ENCODE peak calls at places on chromosomes 7 and 10, in ten cellular contexts. A, Y, J, K, B, R, T, N, S and G are unnamed samples.

GRCh38 chr7:152382244-152382643 is 53.6 kb downstream of the KMT2C start:
- DNase-seq in R (no peak), T (no peak), Y (no peak), A (no peak), K (no peak), S (no peak), N (no peak), B (no peak), J (no peak), G (no peak)

GRCh38 chr10:6314620-6315205 is 112.0 kb downstream of the PFKFB3 start:
- DNase-seq in J (no peak), N (no peak), B (no peak), K (no peak), R (no peak), S (no peak), A (no peak), Y (no peak), T (peak), G (no peak)

GRCh38 chr10:12063483-12063818 is 5.3 kb upstream of the DHTKD1 start:
- DNase-seq in N (no peak), B (no peak), R (no peak), S (no peak), T (no peak), Y (no peak), J (no peak), K (no peak), A (no peak), G (peak)

GRCh38 chr7:92625617-92626016 is 35.4 kb upstream of the FAM133B start:
- DNase-seq in K (no peak), A (no peak), T (no peak), Y (peak), R (no peak), B (no peak), S (peak), N (no peak), J (no peak), G (no peak)

GRCh38 chr10:70889291-70889690 is 926 bp upstream of the PCBD1 start:
- DNase-seq in S (no peak), K (peak), Y (no peak), R (no peak), T (no peak), J (no peak), A (no peak), B (no peak), N (no peak), G (no peak)

GRCh38 chr10:101601541-101601940 is 13.4 kb downstream of the DPCD start:
- DNase-seq in J (no peak), B (no peak), N (no peak), T (no peak), Y (no peak), S (no peak), K (no peak), A (no peak), R (no peak), G (no peak)

GRCh38 chr7:86914468-86915054 is 144.9 kb downstream of the ELAPOR2 start:
- DNase-seq in B (peak), N (peak), A (no peak), T (no peak), S (peak), Y (peak), J (no peak), R (no peak), K (peak), G (peak)

GRCh38 chr10:51896849-51897248 is 197.5 kb upstream of the CSTF2T start:
- DNase-seq in B (no peak), J (no peak), S (peak), N (no peak), R (no peak), K (peak), A (no peak), T (no peak), Y (peak), G (no peak)

GRCh38 chr7:55362927-55363326 is 2.2 kb upstream of the LANCL2 start:
- DNase-seq in S (no peak), R (no peak), J (no peak), N (no peak), B (no peak), A (no peak), T (no peak), Y (no peak), K (no peak), G (no peak)

GRCh38 chr10:79320785-79321493 is 26.3 kb upstream of the PPIF start:
- DNase-seq in R (no peak), S (peak), K (peak), N (no peak), Y (peak), B (no peak), J (no peak), A (no peak), T (peak), G (no peak)

GRCh38 chr7:1290262-1291039 is 57.8 kb downstream of the UNCX start:
- DNase-seq in S (peak), J (peak), A (no peak), K (peak), N (peak), B (no peak), Y (no peak), R (no peak), T (no peak), G (no peak)

GRCh38 chr10:9825491-9826018 is 1192.1 kb upstream of the CELF2 start:
- DNase-seq in K (no peak), J (no peak), R (no peak), Y (peak), A (no peak), B (no peak), S (no peak), T (no peak), N (no peak), G (no peak)

GRCh38 chr10:14261341-14261740 is 69.4 kb downstream of the FRMD4A start:
- DNase-seq in B (no peak), T (no peak), N (no peak), K (no peak), Y (no peak), S (no peak), R (no peak), J (no peak), A (no peak), G (no peak)

GRCh38 chr7:96120856-96121255 is 201.0 kb downstream of the SLC25A13 start:
- DNase-seq in J (no peak), K (peak), A (no peak), R (no peak), N (no peak), S (peak), Y (no peak), B (no peak), T (no peak), G (no peak)

GRCh38 chr10:89346264-89346971 is 18.6 kb downstream of the IFIT3 start:
- DNase-seq in J (no peak), B (peak), R (no peak), N (peak), T (no peak), Y (peak), S (peak), A (no peak), K (peak), G (no peak)

DNA sequence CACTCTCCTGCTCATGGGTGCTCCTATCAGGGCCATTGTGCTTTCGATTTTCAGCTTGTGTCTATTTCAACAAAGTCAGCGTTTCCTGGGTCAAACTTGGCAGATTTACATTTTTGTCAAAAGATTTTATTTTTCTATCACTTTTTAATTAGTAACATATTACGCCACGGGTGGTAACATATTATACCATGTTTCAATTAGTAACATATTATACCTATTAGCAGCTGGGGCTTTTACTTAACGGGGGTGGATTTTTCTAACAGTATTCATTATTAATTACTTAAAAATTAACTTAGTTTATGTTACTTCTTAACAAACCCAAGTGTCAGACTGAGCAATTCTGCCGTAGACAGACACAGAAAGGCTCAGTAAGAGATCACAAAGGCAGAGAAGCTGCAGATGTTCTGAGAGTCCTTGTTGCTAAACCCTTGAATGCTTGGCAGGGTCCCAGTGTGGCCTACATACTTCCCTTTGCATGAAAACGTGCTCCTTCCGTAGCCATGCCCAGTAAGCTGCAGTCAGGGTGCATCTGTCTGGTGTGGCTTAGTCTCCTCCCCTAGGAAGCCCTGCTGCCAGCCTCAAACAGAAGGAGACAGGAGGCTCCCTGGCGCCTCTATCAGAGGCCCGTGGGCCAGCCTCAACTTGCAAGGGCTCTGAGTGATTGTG is 263.1 kb upstream of the CXCL12 start:
- DNase-seq in B (no peak), A (no peak), R (no peak), T (no peak), J (no peak), K (peak), S (peak), N (no peak), Y (peak), G (peak)
- H2AFZ ChIP-seq in B (no peak), A (peak), R (no peak), T (no peak), J (no peak), K (no peak), S (peak), N (peak), Y (peak), G (no peak)

DNA sequence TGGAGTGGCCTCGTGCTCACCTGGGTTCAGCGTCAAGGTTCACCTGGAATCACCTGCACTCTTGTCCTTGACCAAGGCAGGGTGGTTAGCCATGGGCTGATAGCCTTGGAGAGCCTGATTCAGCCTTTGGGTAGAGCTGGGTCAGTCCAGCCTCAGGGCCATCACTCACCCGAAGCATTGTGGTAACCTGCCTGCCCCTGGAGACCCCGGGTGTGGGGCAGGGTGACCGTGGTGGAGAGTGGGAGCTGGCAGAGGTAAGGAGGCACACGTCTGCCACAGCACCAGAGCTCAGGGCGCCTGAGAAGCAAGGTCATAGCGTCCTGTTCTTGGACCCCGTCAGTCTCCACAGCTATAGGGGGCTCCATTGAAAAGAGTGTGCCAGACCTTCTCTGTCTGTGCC is 27.7 kb upstream of the WDFY4 start:
- DNase-seq in J (no peak), A (no peak), B (no peak), R (no peak), S (no peak), K (no peak), T (no peak), N (no peak), Y (no peak), G (no peak)
- H2AFZ ChIP-seq in J (no peak), A (peak), B (peak), R (peak), S (peak), K (peak), T (peak), N (peak), Y (peak), G (peak)

DNA sequence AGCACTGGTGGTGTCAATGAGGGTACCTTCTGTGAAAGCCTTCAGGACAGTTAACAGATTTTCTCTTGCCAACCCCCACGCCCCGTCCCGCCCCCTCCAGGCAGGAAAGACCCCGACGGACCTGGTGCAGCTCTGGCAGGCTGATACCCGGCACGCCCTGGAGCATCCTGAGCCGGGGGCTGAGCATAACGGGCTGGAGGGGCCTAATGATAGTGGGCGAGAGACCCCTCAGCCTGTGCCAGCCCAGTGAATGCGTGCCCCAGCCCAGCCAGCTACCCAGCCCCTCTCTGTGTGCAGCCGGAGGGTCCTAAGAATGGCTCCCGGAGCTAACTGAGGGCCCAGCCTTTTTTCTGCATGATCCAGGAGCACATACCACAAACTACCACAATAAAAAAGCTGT is 713 bp upstream of the HOGA1 start:
- DNase-seq in Y (no peak), K (no peak), A (no peak), J (no peak), B (no peak), R (no peak), N (no peak), S (no peak), T (no peak), G (no peak)
- H2AFZ ChIP-seq in Y (no peak), K (no peak), A (no peak), J (no peak), B (no peak), R (peak), N (peak), S (peak), T (no peak), G (no peak)

GRCh38 chr7:25821225-25821624 is 330.8 kb upstream of the NFE2L3 start:
- DNase-seq in J (no peak), T (no peak), N (no peak), R (no peak), K (no peak), Y (no peak), B (no peak), A (no peak), S (no peak), G (peak)
- H2AFZ ChIP-seq in J (no peak), T (no peak), N (no peak), R (peak), K (no peak), Y (no peak), B (no peak), A (peak), S (no peak), G (peak)

DNA sequence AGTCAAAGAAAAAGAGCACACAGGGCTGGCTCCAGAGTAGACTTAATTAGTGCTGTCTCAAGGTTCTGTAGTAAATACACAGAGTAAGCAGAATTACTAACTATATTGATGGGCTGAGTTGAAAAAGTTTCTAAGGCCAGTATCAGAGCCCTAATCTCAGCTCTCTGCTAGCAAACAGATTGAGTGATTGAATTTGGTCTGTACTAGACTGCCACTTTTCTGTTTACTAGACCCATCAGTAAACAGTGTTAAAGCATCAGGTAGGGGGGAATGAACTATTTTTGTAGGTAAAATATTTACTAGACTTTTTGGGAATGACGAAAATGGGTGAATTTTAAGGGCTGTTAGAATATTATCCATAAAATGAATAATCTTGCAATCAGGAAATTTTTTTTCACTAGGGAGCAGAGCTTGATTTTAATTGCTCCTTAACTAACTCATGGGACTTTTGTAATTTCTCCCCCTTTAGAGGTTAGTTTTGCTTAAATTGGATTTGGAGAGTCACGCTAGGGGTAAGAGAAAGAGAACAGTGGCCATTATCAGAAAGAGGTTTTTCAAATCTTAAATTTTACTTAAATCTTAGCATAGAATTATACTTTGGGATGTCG is 37.3 kb upstream of the RASGEF1A start:
- DNase-seq in S (no peak), K (no peak), Y (no peak), N (no peak), R (no peak), B (no peak), T (no peak), J (no peak), A (no peak), G (no peak)
- H2AFZ ChIP-seq in S (peak), K (peak), Y (peak), N (peak), R (peak), B (no peak), T (no peak), J (no peak), A (peak), G (no peak)

DNA sequence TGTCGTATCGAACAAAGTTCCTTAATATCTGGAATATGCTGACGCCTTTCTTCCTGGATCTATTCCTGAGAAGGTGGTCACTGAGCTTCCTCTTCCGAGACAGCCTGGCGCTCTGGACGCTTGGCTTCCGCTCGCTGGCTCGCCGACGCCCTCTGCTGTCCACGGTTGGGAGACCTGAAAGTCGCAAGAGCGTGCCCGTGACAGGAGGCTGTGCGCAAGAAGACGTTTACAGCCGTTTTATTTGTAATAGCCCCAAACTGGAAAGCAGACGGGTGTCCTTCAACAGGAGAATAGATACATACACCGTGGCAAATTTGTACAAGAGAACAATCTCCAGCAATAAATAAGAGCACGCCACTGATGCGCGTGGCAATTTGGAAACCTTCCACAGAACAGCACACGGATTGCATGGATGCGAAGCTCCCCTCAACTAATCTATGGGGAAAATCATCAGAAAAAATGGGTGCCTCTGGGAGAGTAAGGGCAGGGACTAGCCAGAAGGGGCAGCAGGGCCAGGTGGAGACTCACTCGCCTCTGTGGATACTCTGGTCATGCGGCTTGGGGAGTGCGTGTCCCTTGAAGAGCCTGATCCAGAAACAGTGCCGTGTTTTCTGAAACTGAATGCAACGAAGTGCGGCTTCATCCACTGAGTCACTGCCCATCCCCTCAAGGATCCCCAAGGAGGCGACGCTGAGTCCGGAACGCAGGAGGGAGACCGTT is 41.5 kb upstream of the BNIP3 start:
- DNase-seq in J (peak), T (peak), S (peak), K (peak), R (peak), N (peak), A (peak), Y (peak), B (peak), G (peak)
- H2AFZ ChIP-seq in J (no peak), T (no peak), S (peak), K (peak), R (peak), N (no peak), A (peak), Y (peak), B (no peak), G (no peak)

DNA sequence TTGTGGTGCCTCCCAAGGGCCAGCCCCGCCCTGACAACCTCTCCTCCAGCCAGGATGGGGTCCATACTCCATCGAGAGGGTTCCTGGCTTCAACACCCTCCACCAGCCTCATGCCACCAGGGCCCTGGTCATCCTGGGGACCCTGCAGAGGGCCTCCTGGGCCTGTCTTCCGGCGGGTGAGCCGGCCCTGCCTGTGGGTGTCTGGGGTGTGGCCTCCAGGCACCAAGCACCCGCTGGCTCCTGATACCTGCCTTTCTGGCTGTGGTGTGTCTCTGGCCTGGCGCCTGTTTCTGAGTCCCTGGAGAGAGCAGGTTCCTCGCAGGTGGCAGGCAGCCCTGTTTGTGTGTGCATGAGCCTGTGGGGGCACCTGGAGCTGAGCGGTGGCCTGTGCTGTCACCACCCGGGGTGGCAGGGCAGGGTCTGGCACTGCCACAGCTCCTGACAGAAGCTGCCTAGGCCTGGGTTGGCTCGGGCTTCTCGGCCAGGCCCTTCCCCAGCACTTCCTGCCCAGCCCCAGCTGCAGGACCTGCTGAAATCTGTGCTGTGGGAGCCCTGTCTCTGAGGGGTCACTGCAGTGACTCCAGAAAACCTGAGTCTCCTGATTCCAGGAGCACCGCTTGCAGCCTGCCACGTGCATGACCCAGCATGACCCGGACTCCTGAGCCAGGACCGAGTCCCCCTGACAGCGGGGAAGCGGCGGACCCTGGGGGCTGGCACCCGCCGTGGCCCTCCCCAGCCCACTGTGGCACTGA is 18.4 kb downstream of the ADAM8 start:
- DNase-seq in N (no peak), T (peak), K (no peak), B (no peak), R (no peak), A (no peak), Y (no peak), J (no peak), S (no peak), G (peak)
- H2AFZ ChIP-seq in N (no peak), T (no peak), K (no peak), B (no peak), R (peak), A (peak), Y (peak), J (no peak), S (no peak), G (peak)